ENCODE peak calls at places on chromosomes 5 and 9, in seven cellular contexts. Q, U, M, T, W, F and G are unnamed samples.

GRCh38 chr9:70352356-70352755 is 62.1 kb downstream of the KLF9 start:
- DNase-seq in Q (no peak), T (no peak), F (no peak), U (no peak), M (no peak), W (no peak), G (no peak)

GRCh38 chr5:131595088-131596033 is 39.7 kb downstream of the RAPGEF6 start:
- DNase-seq in T (no peak), Q (no peak), U (no peak), M (no peak), W (no peak), F (no peak), G (no peak)

GRCh38 chr9:114513050-114513951 is 8.0 kb upstream of the WHRN start:
- DNase-seq in W (no peak), U (no peak), F (no peak), M (no peak), Q (no peak), T (no peak), G (no peak)

GRCh38 chr5:142484821-142485387 is 160.1 kb upstream of the SPRY4 start:
- DNase-seq in F (no peak), Q (no peak), W (no peak), M (no peak), T (no peak), U (no peak), G (no peak)

GRCh38 chr5:122137702-122138101 is 8.4 kb downstream of the ZNF474 start:
- DNase-seq in U (no peak), T (no peak), M (no peak), F (no peak), W (no peak), Q (no peak), G (no peak)

GRCh38 chr5:135206862-135207261 is 172.8 kb upstream of the PITX1 start:
- DNase-seq in M (peak; percentile 7), T (no peak), F (peak; percentile 24), W (no peak), U (no peak), Q (no peak), G (no peak)

GRCh38 chr5:116145416-116145815 is 60.6 kb downstream of the COMMD10 start:
- DNase-seq in T (no peak), M (no peak), F (no peak), W (no peak), Q (no peak), U (no peak), G (no peak)

GRCh38 chr9:86126998-86127972 is 27.9 kb upstream of the GOLM1 start:
- DNase-seq in F (peak; percentile 39), U (peak; percentile 93), T (peak; percentile 81), W (peak; percentile 95), Q (peak; percentile 94), M (peak; percentile 87), G (peak; percentile 88)

GRCh38 chr5:51632794-51633193 is 249.5 kb downstream of the ISL1 start:
- DNase-seq in W (no peak), T (no peak), Q (no peak), F (no peak), M (no peak), U (peak; percentile 49), G (no peak)

GRCh38 chr5:62029303-62029702 is 276.7 kb upstream of the KIF2A start:
- DNase-seq in F (no peak), U (no peak), T (no peak), Q (no peak), W (peak; percentile 92), M (no peak), G (no peak)

GRCh38 chr9:37917315-37917731 is 13.4 kb upstream of the SLC25A51 start:
- DNase-seq in T (no peak), W (no peak), M (no peak), U (no peak), Q (no peak), F (no peak), G (no peak)

GRCh38 chr5:92795633-92796032 is 785.4 kb downstream of the NR2F1-AS1 start:
- DNase-seq in T (no peak), M (no peak), U (no peak), F (no peak), Q (peak; percentile 28), W (no peak), G (no peak)

GRCh38 chr5:59786271-59786805 is 107.2 kb downstream of the PDE4D start:
- DNase-seq in M (no peak), Q (no peak), T (no peak), U (peak; percentile 53), W (peak; percentile 82), F (no peak), G (no peak)

GRCh38 chr5:95794070-95794516 is 28.4 kb downstream of the GLRX start:
- DNase-seq in T (no peak), U (no peak), M (no peak), Q (no peak), W (no peak), F (no peak), G (no peak)

GRCh38 chr9:124949387-124949786 is 8.5 kb upstream of the GOLGA1 start:
- DNase-seq in F (no peak), U (no peak), M (no peak), W (no peak), Q (no peak), T (no peak), G (no peak)

GRCh38 chr9:13952906-13953305 is 361.0 kb downstream of the NFIB start:
- DNase-seq in M (no peak), W (no peak), F (no peak), U (no peak), Q (no peak), T (no peak), G (no peak)

GRCh38 chr5:179867079-179867465 is 8.5 kb upstream of the MRNIP start:
- DNase-seq in W (no peak), T (no peak), Q (peak; percentile 23), M (no peak), F (no peak), U (no peak), G (no peak)

GRCh38 chr5:179864686-179865085 is 6.1 kb upstream of the MRNIP start:
- DNase-seq in M (no peak), T (no peak), W (no peak), Q (no peak), F (no peak), U (no peak), G (no peak)

GRCh38 chr5:179867476-179867875 is 8.9 kb upstream of the MRNIP start:
- DNase-seq in T (no peak), U (no peak), W (no peak), F (no peak), M (no peak), Q (no peak), G (peak; percentile 59)

GRCh38 chr5:179865471-179866240 is 7.0 kb upstream of the MRNIP start:
- DNase-seq in Q (no peak), M (no peak), W (peak; percentile 60), F (no peak), T (no peak), U (no peak), G (peak; percentile 61)

GRCh38 chr5:179866241-179867078 is 7.8 kb upstream of the MRNIP start:
- DNase-seq in F (no peak), Q (peak; percentile 24), W (no peak), U (no peak), T (no peak), M (no peak), G (peak; percentile 29)
- TF ChIP-seq CTCF in F (no peak), Q (no peak), W (no peak), U (no peak), T (peak; percentile 6), M (no peak), G (no peak)

GRCh38 chr9:103323699-103324098 is 328.6 kb downstream of the CYLC2 start:
- DNase-seq in W (no peak), F (no peak), T (no peak), M (no peak), U (no peak), Q (no peak), G (no peak)

GRCh38 chr9:103319979-103320378 is 324.8 kb downstream of the CYLC2 start:
- DNase-seq in W (peak; percentile 13), Q (no peak), T (no peak), F (no peak), U (no peak), M (no peak), G (no peak)
- TF ChIP-seq CTCF in W (peak; percentile 10), Q (no peak), T (no peak), F (no peak), U (peak; percentile 33), M (no peak), G (no peak)

DNA sequence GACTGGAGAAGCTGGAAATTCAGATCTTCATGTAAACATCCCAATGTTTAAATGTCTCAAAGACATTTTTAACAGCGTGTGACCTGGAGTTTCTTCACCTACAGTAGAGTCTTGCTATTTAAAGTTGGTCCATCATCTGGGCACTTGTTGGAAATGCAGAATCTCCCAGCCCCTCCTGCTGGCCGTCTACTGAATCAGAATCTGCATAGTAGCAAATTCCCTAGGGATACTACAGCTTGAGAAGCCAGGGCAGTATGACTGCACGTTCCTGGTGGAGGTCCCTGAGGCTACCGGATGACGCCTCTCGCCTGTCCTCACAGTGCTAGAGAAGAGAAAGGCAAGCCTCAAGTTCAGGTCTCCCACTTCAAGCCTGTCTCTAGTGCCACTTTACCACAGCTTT is 15.7 kb downstream of the SAP30L start:
- DNase-seq in Q (peak; percentile 71), F (no peak), W (no peak), U (no peak), M (no peak), T (no peak), G (no peak)
- TF ChIP-seq CTCF in Q (peak; percentile 53), F (no peak), W (no peak), U (peak; percentile 26), M (no peak), T (no peak), G (no peak)

GRCh38 chr5:77017668-77018067 is 12.5 kb upstream of the AGGF1 start:
- DNase-seq in M (no peak), U (no peak), T (no peak), F (no peak), W (no peak), Q (no peak), G (no peak)

GRCh38 chr5:77011498-77011897 is 18.7 kb upstream of the AGGF1 start:
- DNase-seq in T (no peak), W (no peak), M (no peak), Q (peak; percentile 4), U (no peak), F (no peak), G (no peak)

GRCh38 chr5:77012601-77013000 is 17.6 kb upstream of the AGGF1 start:
- DNase-seq in M (no peak), F (no peak), U (peak; percentile 9), T (no peak), W (peak; percentile 26), Q (no peak), G (no peak)

GRCh38 chr5:77016962-77017361 is 13.2 kb upstream of the AGGF1 start:
- DNase-seq in W (no peak), Q (no peak), F (no peak), T (no peak), U (no peak), M (no peak), G (no peak)

DNA sequence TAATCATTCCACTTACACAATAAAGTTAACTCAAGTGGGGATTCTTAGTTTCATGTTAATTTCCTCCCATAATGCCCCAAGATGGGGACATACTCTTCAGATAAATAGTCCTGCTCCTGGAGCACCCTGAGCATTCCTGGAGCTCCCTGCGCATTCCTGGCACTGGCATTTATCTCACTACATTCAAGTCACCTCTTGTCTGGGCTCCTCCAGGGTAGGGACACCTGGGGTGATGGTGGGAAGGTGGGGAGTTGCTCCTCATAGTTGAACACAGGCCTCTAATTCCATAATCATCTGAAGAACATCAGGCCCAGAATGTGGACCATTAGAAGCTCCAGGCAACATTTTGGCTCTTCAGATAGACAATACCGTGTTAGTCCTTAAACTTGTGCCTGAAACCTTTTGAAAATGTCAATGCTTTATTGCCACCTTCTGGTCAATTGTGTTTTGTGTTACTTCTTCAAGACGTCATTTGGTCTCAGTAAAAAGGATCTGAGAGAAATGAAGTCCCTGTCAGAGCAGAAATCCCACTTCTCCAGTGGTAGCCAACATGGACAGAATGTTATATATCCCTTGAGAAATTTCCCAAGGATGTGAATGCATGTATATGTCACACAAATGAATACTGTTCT is 14.2 kb upstream of the AGGF1 start:
- DNase-seq in T (no peak), W (peak; percentile 26), M (no peak), U (peak; percentile 54), F (no peak), Q (peak; percentile 67), G (no peak)
- TF ChIP-seq CTCF in T (peak; percentile 49), W (peak; percentile 12), M (no peak), U (peak; percentile 55), F (peak; percentile 42), Q (peak; percentile 58), G (peak; percentile 18)